ENCODE peak calls at places on chromosomes 16 and 17, in five cellular contexts. Q is heart right ventricle, H is colonic mucosa, M is heart left ventricle, V is Peyer's patch. R is an unnamed sample. For H3K9me3, the result is how much of the 10 kb centered on the place peaks cover.

GRCh38 chr16:27123795-27124194 is 57.1 kb downstream of the C16orf82 start:
- DNase-seq in H (no peak), V (no peak), M (no peak), Q (no peak), R (no peak)

GRCh38 chr16:70746708-70747424 is 54.1 kb downstream of the VAC14 start:
- DNase-seq in M (peak), Q (peak), H (peak), V (peak), R (no peak)

GRCh38 chr17:4806770-4807533 is at the start of gene PLD2:
- DNase-seq in M (peak), Q (peak), H (peak), V (peak), R (peak)

GRCh38 chr16:86029131-86029741 is 130.3 kb downstream of the IRF8 start:
- DNase-seq in H (peak), M (peak), V (peak), Q (peak), R (no peak)

GRCh38 chr16:84647830-84648594 is at the start of gene KLHL36:
- DNase-seq in M (peak), Q (peak), V (peak), H (peak), R (peak)

GRCh38 chr16:50588276-50588675 is 40.1 kb downstream of the NKD1 start:
- DNase-seq in M (no peak), Q (no peak), V (no peak), H (no peak), R (no peak)

GRCh38 chr17:21232033-21232749 is 18.2 kb upstream of the TMEM11 start:
- DNase-seq in M (no peak), Q (no peak), H (no peak), V (no peak), R (no peak)

GRCh38 chr16:88022076-88023042 is 71.1 kb downstream of the BANP start:
- DNase-seq in M (no peak), Q (no peak), V (no peak), H (no peak), R (no peak)

GRCh38 chr16:84329849-84330684 is 35.4 kb downstream of the WFDC1 start:
- DNase-seq in Q (no peak), H (no peak), V (no peak), M (no peak), R (no peak)

GRCh38 chr17:75317671-75318070 is 28.4 kb upstream of the SLC25A19 start:
- DNase-seq in Q (no peak), M (no peak), V (no peak), H (peak), R (no peak)

GRCh38 chr17:81569986-81570514 is 17.9 kb upstream of the FAAP100 start:
- DNase-seq in V (no peak), Q (no peak), M (no peak), H (no peak), R (no peak)

GRCh38 chr17:31788956-31789355 is 70.1 kb downstream of the COPRS start:
- DNase-seq in M (no peak), V (no peak), H (no peak), Q (no peak), R (no peak)

GRCh38 chr16:54875443-54875842 is 55.2 kb upstream of the IRX5 start:
- DNase-seq in M (no peak), V (no peak), Q (no peak), H (no peak), R (no peak)

DNA sequence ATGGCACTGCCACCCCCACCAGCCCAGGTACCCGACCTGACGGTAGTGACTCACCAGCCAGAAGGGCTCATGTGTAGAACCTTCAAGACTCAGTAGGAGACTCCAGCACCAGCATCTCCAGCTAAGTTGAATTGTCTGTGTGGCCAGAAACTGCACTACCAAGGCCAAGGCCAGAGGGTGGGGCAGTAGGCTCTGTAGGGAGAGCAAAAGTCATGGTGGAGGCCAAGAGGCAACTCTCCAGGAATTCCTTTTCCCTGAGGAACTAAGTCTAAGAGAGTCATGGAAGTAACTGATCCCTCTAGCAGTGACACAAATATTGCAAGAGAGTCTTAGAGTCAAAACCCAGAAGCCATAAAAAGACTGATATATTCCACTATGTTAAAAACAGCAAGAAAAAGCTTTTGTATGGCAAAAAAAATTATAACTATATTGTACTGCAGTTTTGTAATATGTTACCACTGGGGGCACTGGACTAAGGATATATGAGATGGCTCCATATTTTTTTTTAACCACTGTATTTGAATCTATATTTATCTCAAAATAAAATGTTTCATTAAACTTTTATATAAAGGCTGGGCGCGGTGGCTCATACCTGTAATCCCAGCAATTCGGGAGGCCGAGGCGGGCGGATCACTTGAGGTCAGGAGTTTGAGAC is 30.2 kb upstream of the GUCY2D start:
- DNase-seq in H (no peak), M (no peak), Q (peak), V (no peak), R (no peak)
- TF ChIP-seq CTCF in H (no peak), M (no peak), Q (no peak), V (no peak), R (no peak)

GRCh38 chr17:29257756-29258155 is 11.1 kb downstream of the CRYBA1 start:
- DNase-seq in Q (no peak), V (no peak), H (no peak), M (no peak), R (no peak)

GRCh38 chr17:29256735-29257466 is 10.2 kb downstream of the CRYBA1 start:
- DNase-seq in M (no peak), Q (no peak), H (no peak), V (no peak), R (no peak)

GRCh38 chr17:29251969-29252866 is 5.6 kb downstream of the CRYBA1 start:
- DNase-seq in V (no peak), H (no peak), Q (no peak), M (no peak), R (no peak)

GRCh38 chr17:29253037-29253436 is 6.4 kb downstream of the CRYBA1 start:
- DNase-seq in H (no peak), V (no peak), Q (no peak), M (no peak), R (no peak)

DNA sequence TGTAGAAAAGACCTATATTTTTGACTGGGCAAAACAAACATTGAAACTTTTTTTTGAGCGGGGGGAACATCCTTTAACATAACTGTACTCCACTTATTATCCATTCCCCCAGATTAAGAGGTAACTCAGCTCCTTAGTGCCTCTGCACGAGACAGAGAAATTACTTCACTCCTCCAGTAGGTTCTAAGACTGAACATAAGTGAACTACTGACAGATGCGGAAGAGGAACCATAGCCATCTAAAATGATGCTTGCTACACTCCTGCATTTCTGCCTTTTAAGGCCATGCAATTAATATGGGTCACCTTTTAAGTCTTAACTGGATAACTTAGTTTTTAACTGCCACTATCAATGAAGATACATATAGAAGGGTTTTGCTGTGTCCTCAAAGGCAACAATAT is 9.5 kb downstream of the CRYBA1 start:
- DNase-seq in M (no peak), Q (no peak), V (no peak), H (no peak), R (no peak)
- H3K27ac ChIP-seq in M (peak), Q (peak), V (no peak), H (no peak), R (no peak)

GRCh38 chr17:80426671-80427326 is 11.8 kb downstream of the ENDOV start:
- DNase-seq in Q (peak), H (peak), M (peak), V (peak), R (peak)
- H3K9me3 ChIP-seq in Q (under half), H (under half), M (under half), V (under half), R (under half)

GRCh38 chr17:60601443-60602384 is 1.7 kb downstream of the PPM1D start:
- DNase-seq in Q (no peak), V (no peak), M (peak), H (peak), R (peak)
- TF ChIP-seq CTCF in Q (no peak), V (peak), M (no peak), H (no peak), R (peak)

GRCh38 chr16:10871157-10871991 is 5.6 kb upstream of the CIITA start:
- DNase-seq in V (peak), Q (peak), M (peak), H (peak), R (no peak)

GRCh38 chr16:10870137-10870776 is 6.7 kb upstream of the CIITA start:
- DNase-seq in Q (no peak), H (no peak), V (no peak), M (no peak), R (no peak)

GRCh38 chr16:10868562-10869469 is 8.2 kb upstream of the CIITA start:
- DNase-seq in Q (peak), H (peak), V (no peak), M (peak), R (no peak)

GRCh38 chr16:10868089-10868488 is 8.9 kb upstream of the CIITA start:
- DNase-seq in H (no peak), V (no peak), Q (no peak), M (no peak), R (no peak)

GRCh38 chr16:10870808-10871156 is 6.2 kb upstream of the CIITA start:
- DNase-seq in Q (no peak), M (no peak), V (no peak), H (no peak), R (no peak)
- H3K27ac ChIP-seq in Q (peak), M (peak), V (peak), H (peak), R (no peak)

GRCh38 chr17:70238228-70238627 is 68.9 kb downstream of the KCNJ2 start:
- DNase-seq in V (no peak), Q (no peak), M (no peak), H (no peak), R (no peak)

GRCh38 chr17:70235252-70235651 is 65.9 kb downstream of the KCNJ2 start:
- DNase-seq in V (no peak), Q (no peak), H (no peak), M (no peak), R (no peak)

GRCh38 chr17:70242781-70243437 is 73.6 kb downstream of the KCNJ2 start:
- DNase-seq in M (no peak), H (no peak), Q (no peak), V (no peak), R (no peak)

GRCh38 chr17:70241071-70241470 is 71.7 kb downstream of the KCNJ2 start:
- DNase-seq in Q (no peak), V (no peak), H (no peak), M (no peak), R (no peak)

GRCh38 chr17:70239391-70239826 is 70.1 kb downstream of the KCNJ2 start:
- DNase-seq in V (no peak), M (no peak), H (no peak), Q (no peak), R (no peak)
- H3K9me3 ChIP-seq in V (under half), M (under half), H (under half), Q (under half), R (under half)

DNA sequence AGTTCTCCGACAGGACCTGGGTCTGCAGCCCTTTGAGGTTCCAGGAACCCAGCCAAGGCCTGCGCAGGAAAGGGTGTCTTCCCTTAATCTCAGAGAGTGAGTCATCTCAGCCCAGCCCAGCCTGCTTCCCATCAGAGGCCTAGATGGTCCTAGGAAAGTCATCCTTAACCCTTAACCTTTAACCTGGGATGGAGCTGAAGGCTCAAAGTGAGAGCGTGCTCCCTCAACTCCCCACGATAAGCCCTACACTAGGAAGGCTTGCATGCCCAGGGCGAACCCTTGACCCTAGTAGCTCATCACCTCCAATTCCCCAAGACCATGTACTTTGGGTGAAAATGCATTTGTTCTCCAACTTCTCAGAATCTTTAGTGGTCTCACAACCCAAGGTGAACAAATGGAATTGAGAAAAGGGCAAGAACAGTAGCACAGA is 4.8 kb upstream of the ATXN7L3 start:
- DNase-seq in V (no peak), Q (no peak), M (no peak), H (no peak), R (no peak)
- TF ChIP-seq CTCF in V (no peak), Q (no peak), M (no peak), H (no peak), R (no peak)

DNA sequence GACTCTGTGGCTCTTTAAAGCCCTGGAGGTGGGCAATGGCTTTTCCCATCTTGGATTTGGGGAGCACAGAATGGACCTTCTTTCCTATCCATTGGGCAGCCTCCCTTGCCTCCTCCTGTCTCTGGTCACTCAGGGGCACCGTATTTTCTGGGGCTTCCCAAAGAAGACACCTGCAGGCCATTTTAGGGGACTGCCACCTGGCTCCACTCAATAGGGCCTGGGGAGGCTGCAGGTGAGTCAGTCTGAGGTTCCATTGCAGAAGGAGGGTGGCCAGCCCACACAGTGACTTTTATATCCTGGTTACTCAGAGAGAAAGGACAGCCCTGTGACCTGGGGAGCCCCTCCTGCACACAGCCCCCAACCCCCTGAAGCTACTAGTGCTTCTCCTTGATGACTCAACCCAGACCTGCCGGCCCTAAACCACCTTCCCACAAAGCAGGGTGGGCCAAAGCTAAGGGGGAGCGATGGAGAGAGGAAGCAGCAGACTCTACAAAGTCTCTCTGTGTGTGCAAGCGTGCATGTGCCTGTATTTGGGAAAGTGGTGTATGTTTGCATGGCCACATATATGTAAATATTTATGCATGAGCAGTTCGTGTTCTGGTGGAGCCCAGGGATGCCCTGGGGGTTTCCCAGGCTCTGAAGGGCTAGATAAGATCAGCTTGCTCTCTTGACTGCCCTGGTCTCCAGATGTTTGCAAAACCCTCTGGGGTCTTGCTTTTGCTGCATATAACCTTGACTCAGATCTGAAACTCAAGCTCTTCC is 5.0 kb downstream of the CX3CL1 start:
- DNase-seq in H (no peak), V (no peak), M (no peak), Q (no peak), R (no peak)
- H3K27ac ChIP-seq in H (no peak), V (no peak), M (no peak), Q (no peak), R (no peak)

GRCh38 chr17:37564252-37564651 is 45.0 kb downstream of the SYNRG start:
- DNase-seq in Q (no peak), H (no peak), M (no peak), V (no peak), R (no peak)
- H3K9me3 ChIP-seq in Q (under half), H (under half), M (under half), V (under half), R (under half)

R was measured in CD4-positive, alpha-beta T cell.